ENCODE peak calls at places on chromosomes 1 and 21, in four cellular contexts. One of them, this sample, is unnamed.

GRCh38 chr21:35226302-35226701 is 177.2 kb upstream of the RUNX1 start:
- DNase-seq in HL-60: no peak
- DNase-seq in GM12878: no peak
- DNase-seq in GM23338: no peak
- DNase-seq in this sample: no peak

GRCh38 chr21:42094811-42095210 is 23.7 kb downstream of the UMODL1 start:
- DNase-seq in HL-60: no peak
- DNase-seq in GM12878: no peak
- DNase-seq in GM23338: no peak
- DNase-seq in this sample: no peak

GRCh38 chr1:39370602-39371001 is 120.8 kb upstream of the BMP8A start:
- DNase-seq in HL-60: no peak
- DNase-seq in GM12878: no peak
- DNase-seq in GM23338: no peak
- DNase-seq in this sample: no peak

GRCh38 chr21:31190516-31190915 is 152.2 kb upstream of the KRTAP19-8 start:
- DNase-seq in HL-60: no peak
- DNase-seq in GM12878: no peak
- DNase-seq in GM23338: no peak
- DNase-seq in this sample: no peak

GRCh38 chr21:39313042-39313456 is 383 bp downstream of the BRWD1 start:
- DNase-seq in HL-60: peak
- DNase-seq in GM12878: no peak
- DNase-seq in GM23338: peak
- DNase-seq in this sample: peak

GRCh38 chr1:55337801-55338447 is 122.8 kb upstream of the USP24 start:
- DNase-seq in HL-60: no peak
- DNase-seq in GM12878: peak
- DNase-seq in GM23338: peak
- DNase-seq in this sample: peak

GRCh38 chr1:177948336-177948972 is 21.4 kb downstream of the SEC16B start:
- DNase-seq in HL-60: no peak
- DNase-seq in GM12878: no peak
- DNase-seq in GM23338: peak
- DNase-seq in this sample: peak

GRCh38 chr1:227395391-227396028 is 77.2 kb upstream of the CDC42BPA start:
- DNase-seq in HL-60: no peak
- DNase-seq in GM12878: no peak
- DNase-seq in GM23338: no peak
- DNase-seq in this sample: no peak

GRCh38 chr21:34801519-34802132 is 132.8 kb downstream of the CLIC6 start:
- DNase-seq in HL-60: no peak
- DNase-seq in GM12878: no peak
- DNase-seq in GM23338: peak
- DNase-seq in this sample: peak

GRCh38 chr1:111513410-111514020 is 10.1 kb upstream of the ADORA3 start:
- DNase-seq in HL-60: no peak
- DNase-seq in GM12878: no peak
- DNase-seq in GM23338: no peak
- DNase-seq in this sample: peak

GRCh38 chr21:46362946-46363345 is 39.0 kb downstream of the PCNT start:
- DNase-seq in HL-60: no peak
- DNase-seq in GM12878: no peak
- DNase-seq in GM23338: no peak
- DNase-seq in this sample: no peak

GRCh38 chr1:32464716-32465540 is at the start of gene ZBTB8B:
- DNase-seq in HL-60: no peak
- DNase-seq in GM12878: no peak
- DNase-seq in GM23338: peak
- DNase-seq in this sample: peak

GRCh38 chr1:175866776-175867175 is 123.4 kb upstream of the TNR start:
- DNase-seq in HL-60: no peak
- DNase-seq in GM12878: no peak
- DNase-seq in GM23338: peak
- DNase-seq in this sample: no peak

GRCh38 chr21:15966216-15966615 is 236.4 kb downstream of the USP25 start:
- DNase-seq in HL-60: no peak
- DNase-seq in GM12878: no peak
- DNase-seq in GM23338: no peak
- DNase-seq in this sample: peak

GRCh38 chr21:18461743-18462142 is 58.2 kb upstream of the TMPRSS15 start:
- DNase-seq in HL-60: no peak
- DNase-seq in GM12878: no peak
- DNase-seq in GM23338: no peak
- DNase-seq in this sample: no peak

GRCh38 chr1:59477286-59477685 is 180.4 kb downstream of the FGGY start:
- DNase-seq in HL-60: no peak
- DNase-seq in GM12878: no peak
- DNase-seq in GM23338: no peak
- DNase-seq in this sample: no peak

GRCh38 chr1:17520041-17520440 is 19.5 kb upstream of the ARHGEF10L start:
- DNase-seq in HL-60: no peak
- DNase-seq in GM12878: no peak
- DNase-seq in GM23338: no peak
- DNase-seq in this sample: no peak

GRCh38 chr1:204945565-204945977 is 74.9 kb downstream of the NFASC start:
- DNase-seq in HL-60: no peak
- DNase-seq in GM12878: no peak
- DNase-seq in GM23338: no peak
- DNase-seq in this sample: peak

GRCh38 chr1:2469103-2469940 is 6.8 kb upstream of the PLCH2 start:
- DNase-seq in HL-60: no peak
- DNase-seq in GM12878: no peak
- DNase-seq in GM23338: no peak
- DNase-seq in this sample: no peak

GRCh38 chr1:153430561-153430960 is 14.2 kb downstream of the S100A7A start:
- DNase-seq in HL-60: no peak
- DNase-seq in GM12878: no peak
- DNase-seq in GM23338: no peak
- DNase-seq in this sample: no peak

GRCh38 chr1:41576620-41577019 is 92.1 kb upstream of the EDN2 start:
- DNase-seq in HL-60: no peak
- DNase-seq in GM12878: no peak
- DNase-seq in GM23338: no peak
- DNase-seq in this sample: no peak

GRCh38 chr1:99580451-99580850 is 65.5 kb upstream of the PALMD start:
- DNase-seq in HL-60: no peak
- DNase-seq in GM12878: no peak
- DNase-seq in GM23338: no peak
- DNase-seq in this sample: no peak

GRCh38 chr1:210944255-210944654 is 189.7 kb downstream of the KCNH1 start:
- DNase-seq in HL-60: no peak
- DNase-seq in GM12878: no peak
- DNase-seq in GM23338: no peak
- DNase-seq in this sample: peak

GRCh38 chr21:25834376-25834775 is 99.6 kb downstream of the GABPA start:
- DNase-seq in HL-60: no peak
- DNase-seq in GM12878: no peak
- DNase-seq in GM23338: no peak
- DNase-seq in this sample: no peak

GRCh38 chr1:15334995-15335394 is 74.7 kb upstream of the EFHD2 start:
- DNase-seq in HL-60: no peak
- DNase-seq in GM12878: no peak
- DNase-seq in GM23338: no peak
- DNase-seq in this sample: no peak

GRCh38 chr1:40357625-40358024 is 15.9 kb upstream of the SMAP2 start:
- DNase-seq in HL-60: no peak
- DNase-seq in GM12878: no peak
- DNase-seq in GM23338: no peak
- DNase-seq in this sample: no peak

GRCh38 chr1:110872366-110872744 is 593 bp upstream of the CD53 start:
- DNase-seq in HL-60: no peak
- DNase-seq in GM12878: peak
- DNase-seq in GM23338: no peak
- DNase-seq in this sample: no peak

GRCh38 chr1:18045206-18045605 is 62.4 kb upstream of the IGSF21 start:
- DNase-seq in HL-60: no peak
- DNase-seq in GM12878: no peak
- DNase-seq in GM23338: peak
- DNase-seq in this sample: no peak

GRCh38 chr1:24267003-24267402 is 52.2 kb upstream of the GRHL3 start:
- DNase-seq in HL-60: no peak
- DNase-seq in GM12878: no peak
- DNase-seq in GM23338: no peak
- DNase-seq in this sample: no peak

GRCh38 chr21:44700101-44701022 is 3.4 kb downstream of the KRTAP10-12 start:
- DNase-seq in HL-60: no peak
- DNase-seq in GM12878: no peak
- DNase-seq in GM23338: no peak
- DNase-seq in this sample: peak

GRCh38 chr21:44699502-44700001 is 2.6 kb downstream of the KRTAP10-12 start:
- DNase-seq in HL-60: no peak
- DNase-seq in GM12878: no peak
- DNase-seq in GM23338: no peak
- DNase-seq in this sample: peak

GRCh38 chr21:44701541-44701940 is 4.6 kb downstream of the KRTAP10-12 start:
- DNase-seq in HL-60: no peak
- DNase-seq in GM12878: no peak
- DNase-seq in GM23338: no peak
- DNase-seq in this sample: peak

GRCh38 chr21:44702111-44702972 is 5.4 kb downstream of the KRTAP10-12 start:
- DNase-seq in HL-60: no peak
- DNase-seq in GM12878: no peak
- DNase-seq in GM23338: no peak
- DNase-seq in this sample: peak

DNA sequence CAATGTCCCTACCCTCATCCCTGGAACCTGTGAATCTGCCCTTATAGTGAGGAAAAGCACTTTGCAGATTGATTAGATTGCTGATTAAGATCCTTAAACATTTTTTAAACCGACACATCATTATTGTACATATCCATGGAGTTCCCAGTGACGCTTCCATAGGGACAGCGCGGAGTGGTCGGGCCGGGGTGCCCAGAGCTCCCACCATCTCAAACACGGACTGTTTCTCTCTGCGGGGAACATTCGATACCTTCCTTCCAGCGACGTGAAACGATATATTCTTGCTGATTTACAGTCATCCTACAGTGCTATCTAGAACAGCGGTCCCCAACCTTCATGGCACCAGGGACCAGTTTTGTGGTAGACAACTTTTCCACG is 4.0 kb downstream of the KRTAP10-12 start:
- DNase-seq in HL-60: no peak
- DNase-seq in GM12878: no peak
- DNase-seq in GM23338: no peak
- DNase-seq in this sample: peak
- TF ChIP-seq REST in HL-60: no peak
- TF ChIP-seq REST in GM12878: no peak
- TF ChIP-seq REST in GM23338: no peak
- TF ChIP-seq REST in this sample: no peak

DNA sequence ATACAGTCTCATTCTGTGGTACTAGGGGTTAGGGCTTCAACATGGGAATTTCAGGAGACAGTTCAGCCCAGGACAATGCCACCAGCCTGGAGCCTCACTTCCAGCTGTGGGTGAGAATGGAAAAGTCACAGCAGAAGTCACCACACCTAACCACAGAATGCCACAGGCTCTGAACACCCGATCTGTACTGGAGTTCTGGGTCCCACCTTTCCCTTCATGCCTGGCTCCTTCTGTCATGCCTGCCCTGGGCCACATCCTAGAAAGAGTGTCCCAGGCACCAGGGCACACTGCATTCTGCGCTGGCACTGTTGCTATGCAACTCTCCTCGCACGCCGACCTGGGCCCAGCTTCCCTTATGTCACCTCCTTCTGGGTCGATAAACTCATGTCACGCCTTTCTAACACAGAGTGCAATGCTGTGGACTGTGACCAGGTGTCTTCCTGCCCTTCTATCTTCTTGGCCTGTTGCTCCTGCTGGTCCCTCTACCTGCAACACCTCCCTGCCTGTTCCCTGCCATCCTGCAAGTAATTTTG is 21.2 kb downstream of the RCSD1 start:
- DNase-seq in HL-60: no peak
- DNase-seq in GM12878: no peak
- DNase-seq in GM23338: no peak
- DNase-seq in this sample: no peak
- TF ChIP-seq REST in HL-60: no peak
- TF ChIP-seq REST in GM12878: no peak
- TF ChIP-seq REST in GM23338: no peak
- TF ChIP-seq REST in this sample: no peak

DNA sequence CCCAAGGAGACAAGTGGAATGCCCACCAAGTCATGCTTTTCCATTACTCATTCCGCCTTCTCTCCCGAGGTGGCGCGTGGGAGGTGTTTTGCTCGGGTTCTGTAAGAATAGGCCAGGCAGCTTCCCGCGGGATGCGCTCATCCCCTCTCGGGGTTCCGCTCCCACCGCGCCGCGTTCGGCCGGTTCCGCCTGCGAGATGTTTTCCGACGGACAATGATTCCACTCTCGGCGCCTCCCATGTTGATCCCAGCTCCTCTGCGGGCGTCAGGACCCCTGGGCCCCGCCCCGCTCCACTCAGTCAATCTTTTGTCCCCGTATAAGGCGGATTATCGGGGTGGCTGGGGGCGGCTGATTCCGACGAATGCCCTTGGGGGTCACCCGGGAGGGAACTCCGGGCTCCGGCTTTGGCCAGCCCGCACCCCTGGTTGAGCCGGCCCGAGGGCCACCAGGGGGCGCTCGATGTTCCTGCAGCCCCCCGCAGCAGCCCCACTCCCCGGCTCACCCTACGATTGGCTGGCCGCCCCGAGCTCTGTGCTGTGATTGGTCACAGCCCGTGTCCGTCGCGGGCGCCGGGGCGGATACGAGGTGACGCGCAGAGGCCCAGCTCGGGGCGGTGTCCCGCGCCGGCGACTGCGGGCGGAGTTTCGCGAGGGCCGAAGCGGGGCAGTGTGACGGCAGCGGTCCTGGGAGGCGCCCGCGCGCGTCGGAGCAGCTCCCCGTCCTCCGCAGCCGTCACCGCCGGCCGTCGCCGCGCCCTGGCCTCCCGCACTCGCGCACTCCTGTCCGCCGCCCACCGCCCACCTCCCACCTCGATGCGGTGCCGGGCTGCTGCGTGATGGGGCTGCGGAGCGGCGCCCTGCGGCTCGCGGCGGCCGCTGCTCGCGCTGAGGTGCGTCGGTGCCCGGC is at the start of gene KIF1B:
- DNase-seq in HL-60: peak
- DNase-seq in GM12878: peak
- DNase-seq in GM23338: peak
- DNase-seq in this sample: peak
- TF ChIP-seq REST in HL-60: no peak
- TF ChIP-seq REST in GM12878: no peak
- TF ChIP-seq REST in GM23338: peak
- TF ChIP-seq REST in this sample: no peak

GRCh38 chr1:230141002-230141648 is 74.1 kb downstream of the GALNT2 start:
- DNase-seq in HL-60: no peak
- DNase-seq in GM12878: no peak
- DNase-seq in GM23338: no peak
- DNase-seq in this sample: no peak

GRCh38 chr1:230139306-230139705 is 72.3 kb downstream of the GALNT2 start:
- DNase-seq in HL-60: no peak
- DNase-seq in GM12878: no peak
- DNase-seq in GM23338: no peak
- DNase-seq in this sample: no peak

GRCh38 chr1:230139741-230140140 is 72.7 kb downstream of the GALNT2 start:
- DNase-seq in HL-60: no peak
- DNase-seq in GM12878: no peak
- DNase-seq in GM23338: no peak
- DNase-seq in this sample: no peak

GRCh38 chr1:230141797-230142607 is 75.0 kb downstream of the GALNT2 start:
- DNase-seq in HL-60: no peak
- DNase-seq in GM12878: no peak
- DNase-seq in GM23338: peak
- DNase-seq in this sample: no peak

GRCh38 chr1:230140221-230141001 is 73.4 kb downstream of the GALNT2 start:
- DNase-seq in HL-60: no peak
- DNase-seq in GM12878: no peak
- DNase-seq in GM23338: peak
- DNase-seq in this sample: no peak
- TF ChIP-seq REST in HL-60: no peak
- TF ChIP-seq REST in GM12878: no peak
- TF ChIP-seq REST in GM23338: no peak
- TF ChIP-seq REST in this sample: no peak

This sample was measured in SK-N-SH.